ENCODE peak calls at places on chromosome 16, in six cellular contexts. R is endothelial cell; Q is HFF-Myc; W is SK-N-SH; S is cardiac fibroblast; D is CD8-positive, alpha-beta T cell. F is an unnamed sample.

GRCh38 chr16:81632392-81633146 is 146.5 kb upstream of the PLCG2 start:
- DNase-seq in R (no peak), Q (no peak), W (no peak), S (peak), D (peak), F (no peak)

GRCh38 chr16:79391395-79391794 is 209.1 kb downstream of the MAF start:
- DNase-seq in R (no peak), Q (no peak), W (no peak), S (no peak), D (no peak), F (no peak)

GRCh38 chr16:8915722-8916321 is 33.7 kb downstream of the LITAFD start:
- DNase-seq in R (no peak), Q (no peak), W (no peak), S (no peak), D (no peak), F (no peak)

GRCh38 chr16:16016388-16016964 is 67.1 kb downstream of the ABCC1 start:
- DNase-seq in R (no peak), Q (no peak), W (no peak), S (no peak), D (no peak), F (no peak)

GRCh38 chr16:86751081-86752030 is 173.0 kb downstream of the FOXL1 start:
- DNase-seq in R (no peak), Q (peak), W (no peak), S (peak), D (no peak), F (no peak)

GRCh38 chr16:87602821-87603683 is 744 bp downstream of the JPH3 start:
- DNase-seq in R (peak), Q (no peak), W (peak), S (no peak), D (no peak), F (peak)

GRCh38 chr16:1481906-1482835 is 6.6 kb downstream of the PTX4 start:
- DNase-seq in R (no peak), Q (no peak), W (no peak), S (no peak), D (no peak), F (no peak)

GRCh38 chr16:26301516-26301915 is 609.8 kb downstream of the HS3ST4 start:
- DNase-seq in R (no peak), Q (no peak), W (no peak), S (no peak), D (no peak), F (no peak)

GRCh38 chr16:79316004-79316458 is 284.5 kb downstream of the MAF start:
- DNase-seq in R (no peak), Q (no peak), W (no peak), S (no peak), D (no peak), F (no peak)

GRCh38 chr16:85546585-85547447 is 66.3 kb upstream of the GSE1 start:
- DNase-seq in R (no peak), Q (no peak), W (no peak), S (no peak), D (no peak), F (no peak)
- TF ChIP-seq CTCF in R (no peak), Q (peak), W (no peak), S (no peak), D (no peak), F (no peak)

GRCh38 chr16:29816694-29817441 is 916 bp downstream of the PAGR1 start:
- DNase-seq in R (peak), Q (no peak), W (peak), S (peak), D (peak), F (peak)
- TF ChIP-seq CTCF in R (no peak), Q (no peak), W (peak), S (peak), D (no peak), F (no peak)

GRCh38 chr16:75555213-75555706 is 792 bp downstream of the TMEM231 start:
- DNase-seq in R (peak), Q (peak), W (peak), S (peak), D (no peak), F (peak)
- TF ChIP-seq CTCF in R (no peak), Q (no peak), W (no peak), S (no peak), D (no peak), F (no peak)

DNA sequence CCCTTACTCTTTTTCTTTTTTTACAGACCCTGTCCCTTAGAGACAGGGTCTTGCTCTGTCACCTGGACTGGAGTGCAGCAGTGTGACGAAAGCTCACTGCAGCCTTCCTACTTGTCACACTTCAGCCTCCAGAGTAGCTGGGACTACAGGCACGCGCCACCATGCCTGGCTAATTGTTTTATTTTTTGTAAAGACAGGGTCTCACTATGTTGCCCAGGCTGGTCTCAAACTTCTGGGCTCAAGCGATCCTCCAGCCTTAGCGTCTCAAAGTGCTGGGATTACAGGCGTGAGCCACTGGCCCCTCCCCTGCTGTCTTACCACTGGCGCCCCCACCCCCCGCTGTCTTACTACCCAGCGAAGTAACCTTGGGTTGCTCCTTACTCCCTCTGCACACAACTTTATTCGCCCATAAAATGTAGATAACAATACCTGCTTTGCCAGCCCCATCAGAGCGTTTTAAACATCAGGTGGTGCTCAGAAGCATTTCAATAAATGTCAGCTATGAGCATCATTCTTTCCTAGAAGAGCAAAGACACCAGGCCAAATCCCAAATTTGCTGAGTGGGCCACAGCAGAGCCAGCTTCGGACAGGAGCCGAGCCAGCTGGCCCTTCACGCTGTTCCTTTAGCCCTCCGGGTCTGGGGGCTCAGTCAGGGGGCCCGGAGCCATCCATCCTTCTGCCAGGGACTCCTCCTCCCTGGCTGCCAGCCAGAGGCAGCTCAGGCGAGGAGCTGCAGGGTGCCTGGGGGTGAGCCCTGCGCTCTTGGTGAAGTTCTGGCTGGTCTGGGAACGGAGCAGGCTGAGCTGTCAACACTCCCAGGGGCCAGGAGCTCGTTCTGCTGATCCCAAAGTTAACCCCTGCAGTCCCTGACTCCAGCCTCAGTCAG is 24.4 kb downstream of the SRL start:
- DNase-seq in R (no peak), Q (no peak), W (peak), S (peak), D (no peak), F (no peak)
- TF ChIP-seq CTCF in R (no peak), Q (no peak), W (no peak), S (no peak), D (no peak), F (no peak)

GRCh38 chr16:51651061-51651466 is 500.0 kb upstream of the SALL1 start:
- DNase-seq in R (no peak), Q (no peak), W (peak), S (peak), D (no peak), F (peak)

GRCh38 chr16:51648521-51648920 is 497.5 kb upstream of the SALL1 start:
- DNase-seq in R (no peak), Q (no peak), W (no peak), S (peak), D (no peak), F (no peak)
- TF ChIP-seq CTCF in R (no peak), Q (no peak), W (no peak), S (no peak), D (no peak), F (no peak)

GRCh38 chr16:50464325-50465290 is 83.6 kb upstream of the NKD1 start:
- DNase-seq in R (no peak), Q (no peak), W (no peak), S (no peak), D (no peak), F (peak)
- TF ChIP-seq CTCF in R (peak), Q (no peak), W (no peak), S (peak), D (no peak), F (peak)